ENCODE peak calls at places on chromosomes 16 and 17, in seven cellular contexts. F, W, X, G, J, C and L are unnamed samples.

GRCh38 chr16:12063435-12063834 is 86.9 kb downstream of the SNX29 start:
- DNase-seq in F (no peak), W (no peak), X (no peak), G (no peak), J (no peak), C (no peak), L (no peak)

GRCh38 chr16:57999366-57999970 is 1.0 kb downstream of the ZNF319 start:
- DNase-seq in F (no peak), W (no peak), X (no peak), G (peak), J (no peak), C (no peak), L (peak)

GRCh38 chr17:1762906-1763829 is 1.3 kb downstream of the SERPINF1 start:
- DNase-seq in F (no peak), W (no peak), X (no peak), G (peak), J (no peak), C (no peak), L (no peak)

GRCh38 chr16:71499775-71500364 is 10.7 kb upstream of the ZNF19 start:
- DNase-seq in F (peak), W (peak), X (no peak), G (peak), J (peak), C (no peak), L (peak)

GRCh38 chr17:151004-151403 is 13.6 kb downstream of the SCGB1C2 start:
- DNase-seq in F (no peak), W (no peak), X (no peak), G (no peak), J (no peak), C (no peak), L (no peak)

GRCh38 chr16:17340804-17341203 is 130.0 kb downstream of the XYLT1 start:
- DNase-seq in F (no peak), W (no peak), X (no peak), G (no peak), J (no peak), C (no peak), L (no peak)

GRCh38 chr16:67796099-67796718 is 10.2 kb downstream of the RANBP10 start:
- DNase-seq in F (no peak), W (no peak), X (no peak), G (peak), J (no peak), C (no peak), L (no peak)

GRCh38 chr17:39677072-39677471 is 8.8 kb downstream of the PNMT start:
- DNase-seq in F (no peak), W (no peak), X (no peak), G (no peak), J (no peak), C (peak), L (no peak)

GRCh38 chr16:30054959-30055553 is 10.5 kb upstream of the ALDOA start:
- DNase-seq in F (peak), W (peak), X (no peak), G (no peak), J (peak), C (peak), L (peak)